ENCODE peak calls at places on chromosomes 4 and X, in five cellular contexts. E is nucleus accumbens, B is NCI-H2081, D is GM03348, X is LoVo. J is an unnamed sample.

GRCh38 chr4:110139106-110139505 is 59.3 kb downstream of the ELOVL6 start:
- DNase-seq in X (no peak), E (no peak), B (no peak), D (no peak), J (no peak)

GRCh38 chr4:2458546-2459491 is 10.1 kb upstream of the RNF4 start:
- DNase-seq in E (no peak), D (no peak), B (peak), X (no peak), J (no peak)

GRCh38 chr4:89657931-89658700 is 178.8 kb downstream of the SNCA start:
- DNase-seq in X (peak), E (no peak), D (peak), B (no peak), J (peak)

GRCh38 chr4:3079694-3080123 is 5.2 kb downstream of the HTT start:
- DNase-seq in X (no peak), D (no peak), E (no peak), B (no peak), J (no peak)

GRCh38 chrX:109261279-109261678 is 220.6 kb downstream of the GUCY2F start:
- DNase-seq in E (no peak), B (no peak), X (no peak), D (no peak), J (no peak)

GRCh38 chr4:183636488-183636887 is 22.5 kb downstream of the RWDD4 start:
- DNase-seq in X (peak), B (no peak), D (no peak), E (no peak), J (no peak)

GRCh38 chrX:46967547-46967946 is 55.3 kb downstream of the JADE3 start:
- DNase-seq in E (no peak), D (no peak), X (no peak), B (no peak), J (no peak)

GRCh38 chr4:165761968-165762367 is 111.1 kb upstream of the TLL1 start:
- DNase-seq in B (no peak), E (no peak), X (no peak), D (no peak), J (no peak)

GRCh38 chrX:98029861-98030260 is 1146.2 kb downstream of the RPA4 start:
- DNase-seq in E (no peak), B (no peak), X (no peak), D (no peak), J (no peak)

J was measured in NCI-H146.